ENCODE peak calls at places on chromosomes 5 and 9, in four cellular contexts. G is HepG2, W is Panc1, K is SK-N-SH. B is an unnamed sample.
A peak's percentile ranks its signal among the peaks of the same experiment; 100 is the strongest.

GRCh38 chr5:11803436-11803835 is 100.8 kb downstream of the CTNND2 start:
- DNase-seq in G (no peak), W (no peak), K (no peak), B (no peak)

GRCh38 chr9:126676685-126677143 is 63.0 kb downstream of the LMX1B start:
- DNase-seq in W (no peak), K (peak; percentile 56), G (no peak), B (no peak)

GRCh38 chr5:132378580-132378979 is 9.1 kb downstream of the SLC22A5 start:
- DNase-seq in W (no peak), K (no peak), G (no peak), B (no peak)

GRCh38 chr9:25975667-25976066 is 297.4 kb upstream of the TUSC1 start:
- DNase-seq in W (no peak), K (no peak), G (no peak), B (no peak)

GRCh38 chr9:137750563-137750962 is 127.0 kb upstream of the CACNA1B start:
- DNase-seq in W (no peak), G (no peak), K (no peak), B (no peak)

GRCh38 chr9:841371-842209 is at the start of gene DMRT1:
- DNase-seq in G (no peak), K (no peak), W (no peak), B (no peak)

GRCh38 chr5:74432240-74432639 is 208.3 kb downstream of the ENC1 start:
- DNase-seq in G (no peak), K (no peak), W (no peak), B (no peak)

GRCh38 chr9:113523421-113524141 is 60.1 kb downstream of the RGS3 start:
- DNase-seq in G (no peak), K (no peak), W (no peak), B (peak; percentile 68)

GRCh38 chr9:121640486-121641227 is 10.8 kb upstream of the DAB2IP start:
- DNase-seq in K (no peak), W (no peak), G (no peak), B (no peak)

GRCh38 chr5:885529-885928 is 7.1 kb downstream of the BRD9 start:
- DNase-seq in G (no peak), K (no peak), W (no peak), B (no peak)

GRCh38 chr5:75640395-75640794 is 29.1 kb downstream of the ANKDD1B start:
- DNase-seq in G (no peak), W (no peak), K (no peak), B (no peak)

GRCh38 chr9:133950206-133950915 is 41.8 kb downstream of the VAV2 start:
- DNase-seq in W (no peak), G (no peak), K (no peak), B (no peak)

GRCh38 chr9:77679088-77679487 is 31.0 kb upstream of the GNA14 start:
- DNase-seq in W (no peak), K (no peak), G (no peak), B (peak; percentile 21)

GRCh38 chr9:98097836-98098235 is 21.2 kb downstream of the TRIM14 start:
- DNase-seq in W (no peak), G (no peak), K (no peak), B (no peak)

GRCh38 chr9:11192993-11193392 is 580.2 kb upstream of the PTPRD start:
- DNase-seq in G (no peak), K (no peak), W (no peak), B (no peak)

GRCh38 chr5:65213921-65214525 is 267.7 kb downstream of the ADAMTS6 start:
- DNase-seq in K (peak; percentile 46), G (peak; percentile 41), W (no peak), B (no peak)

GRCh38 chr5:55149396-55149795 is 10.6 kb upstream of the GPX8 start:
- DNase-seq in K (no peak), W (no peak), G (no peak), B (no peak)

GRCh38 chr9:18393340-18394130 is 80.4 kb upstream of the ADAMTSL1 start:
- DNase-seq in K (no peak), W (peak; percentile 71), G (peak; percentile 1), B (no peak)

GRCh38 chr5:154567155-154567554 is 89.1 kb upstream of the HAND1 start:
- DNase-seq in G (no peak), K (no peak), W (no peak), B (no peak)

GRCh38 chr5:106121972-106122605 is 1548.6 kb downstream of the EFNA5 start:
- DNase-seq in K (peak; percentile 20), W (peak; percentile 25), G (no peak), B (no peak)

GRCh38 chr9:27701664-27702063 is 128.4 kb upstream of the C9orf72 start:
- DNase-seq in W (no peak), K (no peak), G (no peak), B (peak; percentile 49)

GRCh38 chr9:95516736-95517558 is at the start of gene PTCH1:
- DNase-seq in W (no peak), K (peak; percentile 83), G (no peak), B (no peak)

GRCh38 chr9:92635760-92636159 is 34.2 kb downstream of the IPPK start:
- DNase-seq in G (no peak), K (no peak), W (no peak), B (no peak)

GRCh38 chr9:19386469-19387044 is 6.5 kb upstream of the RPS6 start:
- DNase-seq in K (no peak), G (no peak), W (no peak), B (no peak)

GRCh38 chr5:111859533-111860270 is 102.7 kb upstream of the NREP start:
- DNase-seq in K (no peak), G (no peak), W (no peak), B (no peak)

GRCh38 chr5:144566747-144567415 is 396.2 kb downstream of the KCTD16 start:
- DNase-seq in W (no peak), K (no peak), G (no peak), B (no peak)

GRCh38 chr5:174693697-174694400 is 30.5 kb upstream of the MSX2 start:
- DNase-seq in G (peak; percentile 24), K (no peak), W (no peak), B (no peak)
- H3K4me3 ChIP-seq in G (no peak overlapping the region), K (no peak overlapping the region), W (no peak overlapping the region), B (no peak overlapping the region)

GRCh38 chr9:34571180-34571800 is 18.2 kb downstream of the CNTFR start:
- DNase-seq in K (peak; percentile 61), G (no peak), W (no peak), B (no peak)

GRCh38 chr9:34570422-34571179 is 18.9 kb downstream of the CNTFR start:
- DNase-seq in K (peak; percentile 78), W (no peak), G (no peak), B (no peak)

GRCh38 chr9:34572628-34573027 is 16.9 kb downstream of the CNTFR start:
- DNase-seq in G (no peak), W (no peak), K (no peak), B (no peak)

GRCh38 chr9:34573599-34574325 is 15.8 kb downstream of the CNTFR start:
- DNase-seq in G (no peak), W (no peak), K (peak; percentile 39), B (no peak)

GRCh38 chr9:34572092-34572491 is 17.4 kb downstream of the CNTFR start:
- DNase-seq in G (no peak), K (peak; percentile 74), W (no peak), B (no peak)
- TF ChIP-seq REST in G (no peak), K (no peak), W (no peak), B (no peak)

GRCh38 chr9:89843074-89843473 is 238.3 kb downstream of the GADD45G start:
- DNase-seq in W (no peak), G (no peak), K (no peak), B (no peak)
- TF ChIP-seq POLR2AphosphoS5 in W (no peak), G (no peak), K (no peak), B (no peak)

GRCh38 chr9:124010665-124011321 is 775 bp upstream of the LHX2 start:
- DNase-seq in K (peak; percentile 76), G (no peak), W (no peak), B (no peak)
- H3K4me3 ChIP-seq in K (peak overlapping the region; percentile 12), G (no peak overlapping the region), W (no peak overlapping the region), B (peak overlapping the region; percentile 19)

DNA sequence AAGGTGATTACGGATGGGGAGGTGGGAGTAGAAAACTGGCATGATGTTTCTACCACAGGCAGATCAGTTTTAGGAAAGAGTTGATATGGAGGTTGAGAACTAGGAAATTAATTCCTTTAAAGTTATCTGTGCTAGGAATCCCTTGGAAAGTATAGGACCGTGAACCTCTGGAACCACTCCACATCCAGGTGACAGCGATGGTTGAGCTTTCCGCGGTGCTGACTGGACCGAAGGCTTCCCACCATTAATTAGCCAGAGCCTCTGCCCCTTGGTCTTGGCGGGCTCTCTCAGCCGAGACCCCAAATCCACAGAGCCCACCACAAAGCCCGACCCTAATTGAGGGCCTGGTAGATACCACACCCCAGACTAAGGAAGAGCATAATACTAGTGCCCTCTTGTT is 147.3 kb downstream of the MELK start:
- DNase-seq in G (no peak), K (no peak), W (no peak), B (no peak)
- TF ChIP-seq REST in G (no peak), K (no peak), W (no peak), B (no peak)

GRCh38 chr9:70120834-70121510 is 77.3 kb downstream of the MAMDC2 start:
- DNase-seq in K (peak; percentile 30), W (no peak), G (no peak), B (no peak)
- TF ChIP-seq POLR2AphosphoS5 in K (peak; percentile 19), W (no peak), G (no peak), B (no peak)

DNA sequence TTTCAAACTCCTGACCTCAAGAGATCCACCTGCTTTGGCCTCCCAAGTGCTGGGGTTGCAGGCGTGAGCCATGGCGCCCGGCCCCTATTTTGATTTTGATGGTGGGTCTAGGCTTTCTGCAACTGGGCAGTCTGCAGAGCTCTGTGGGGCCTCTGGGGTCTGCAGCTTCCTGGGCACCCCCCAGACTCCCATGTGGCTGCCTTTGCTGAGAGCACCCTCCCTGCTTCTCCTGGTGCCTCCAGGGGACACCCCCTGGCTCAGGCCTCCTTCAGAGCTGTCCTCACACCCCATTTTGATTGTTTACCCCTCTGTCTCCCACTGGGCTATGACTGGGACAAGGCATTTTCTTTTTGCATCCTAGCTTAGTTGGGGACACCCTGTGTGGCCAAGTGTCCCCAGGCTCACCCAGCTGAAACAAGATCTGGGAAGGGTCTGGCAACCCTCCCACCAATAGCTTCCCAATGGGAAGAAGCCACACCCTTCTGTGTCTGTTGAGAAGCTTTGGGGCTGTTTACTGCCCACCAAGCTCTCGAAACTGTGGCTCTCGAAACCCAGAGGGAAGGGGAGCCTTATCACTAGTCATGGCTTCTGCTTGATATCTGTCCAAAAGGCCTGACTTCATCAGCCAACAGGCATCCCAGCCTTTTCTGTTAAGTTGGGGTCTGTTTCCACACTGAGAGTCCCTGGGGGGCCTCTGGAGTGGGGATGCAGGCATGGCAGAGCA is 204.4 kb upstream of the IER5L start:
- DNase-seq in K (peak; percentile 40), G (no peak), W (no peak), B (no peak)
- H3K4me3 ChIP-seq in K (no peak overlapping the region), G (no peak overlapping the region), W (no peak overlapping the region), B (no peak overlapping the region)

B was measured in HL-60.